ENCODE peak calls at places on chromosomes 7 and 10, in four cellular contexts. C is A549, O is K562, S is H1. N is an unnamed sample.

GRCh38 chr7:108529341-108529740 is 3.4 kb upstream of the PNPLA8 start:
- DNase-seq in C (no peak), S (no peak), O (no peak), N (no peak)

GRCh38 chr7:50359995-50360925 is 55.7 kb downstream of the IKZF1 start:
- DNase-seq in C (no peak), O (peak), S (no peak), N (no peak)

GRCh38 chr10:50578949-50579348 is 44.8 kb downstream of the SGMS1 start:
- DNase-seq in C (no peak), O (no peak), S (no peak), N (no peak)

GRCh38 chr10:26391701-26392695 is 46.1 kb upstream of the APBB1IP start:
- DNase-seq in O (no peak), C (no peak), S (no peak), N (no peak)

GRCh38 chr10:97278491-97278989 is 13.9 kb downstream of the ARHGAP19 start:
- DNase-seq in C (peak), S (no peak), O (peak), N (peak)

GRCh38 chr7:148697256-148697841 is 1.4 kb upstream of the CUL1 start:
- DNase-seq in S (no peak), C (no peak), O (no peak), N (no peak)

GRCh38 chr10:60417898-60418297 is 28.2 kb upstream of the ANK3 start:
- DNase-seq in C (no peak), S (no peak), O (no peak), N (no peak)

GRCh38 chr10:90846746-90847145 is 11.1 kb downstream of the HTR7 start:
- DNase-seq in S (no peak), O (no peak), C (no peak), N (no peak)

GRCh38 chr7:101488826-101489572 is 126.3 kb downstream of the COL26A1 start:
- DNase-seq in O (no peak), C (peak), S (no peak), N (no peak)

GRCh38 chr7:29793507-29793906 is 12.8 kb upstream of the WIPF3 start:
- DNase-seq in S (no peak), C (no peak), O (peak), N (no peak)

GRCh38 chr10:94005050-94005449 is 11.3 kb downstream of the PLCE1 start:
- DNase-seq in O (no peak), C (no peak), S (no peak), N (no peak)

GRCh38 chr10:14588084-14588937 is 186.4 kb downstream of the FAM107B start:
- DNase-seq in S (no peak), O (no peak), C (peak), N (peak)

GRCh38 chr7:84139986-84140729 is 54.4 kb downstream of the SEMA3A start:
- DNase-seq in S (no peak), O (no peak), C (no peak), N (peak)

GRCh38 chr7:80348221-80348620 is 163.6 kb downstream of the GNAT3 start:
- DNase-seq in C (no peak), O (no peak), S (no peak), N (no peak)

GRCh38 chr10:62479523-62479922 is 105.4 kb downstream of the ZNF365 start:
- DNase-seq in O (no peak), S (no peak), C (no peak), N (no peak)

GRCh38 chr10:44261296-44261695 is 123.6 kb downstream of the CXCL12 start:
- DNase-seq in S (no peak), O (no peak), C (no peak), N (no peak)

GRCh38 chr10:77313066-77313750 is 324.4 kb downstream of the KCNMA1 start:
- DNase-seq in C (no peak), S (no peak), O (no peak), N (no peak)

GRCh38 chr10:52566471-52567246 is 205.9 kb downstream of the MBL2 start:
- DNase-seq in O (no peak), C (peak), S (no peak), N (peak)

GRCh38 chr10:132623996-132624846 is 86.6 kb downstream of the INPP5A start:
- DNase-seq in S (no peak), O (no peak), C (no peak), N (no peak)

GRCh38 chr10:67864560-67865371 is 19.7 kb upstream of the SIRT1 start:
- DNase-seq in C (no peak), S (no peak), O (no peak), N (no peak)

GRCh38 chr7:55132890-55133551 is 114.2 kb downstream of the EGFR start:
- DNase-seq in S (no peak), C (peak), O (no peak), N (peak)

GRCh38 chr10:125611216-125611615 is 71.7 kb downstream of the TEX36 start:
- DNase-seq in O (no peak), S (no peak), C (no peak), N (no peak)

GRCh38 chr10:125606406-125606805 is 76.6 kb downstream of the TEX36 start:
- DNase-seq in C (no peak), S (no peak), O (no peak), N (no peak)

GRCh38 chr10:125605167-125605566 is 77.8 kb downstream of the TEX36 start:
- DNase-seq in C (no peak), S (no peak), O (peak), N (no peak)

GRCh38 chr10:125608474-125608873 is 74.5 kb downstream of the TEX36 start:
- DNase-seq in O (no peak), C (no peak), S (no peak), N (no peak)

DNA sequence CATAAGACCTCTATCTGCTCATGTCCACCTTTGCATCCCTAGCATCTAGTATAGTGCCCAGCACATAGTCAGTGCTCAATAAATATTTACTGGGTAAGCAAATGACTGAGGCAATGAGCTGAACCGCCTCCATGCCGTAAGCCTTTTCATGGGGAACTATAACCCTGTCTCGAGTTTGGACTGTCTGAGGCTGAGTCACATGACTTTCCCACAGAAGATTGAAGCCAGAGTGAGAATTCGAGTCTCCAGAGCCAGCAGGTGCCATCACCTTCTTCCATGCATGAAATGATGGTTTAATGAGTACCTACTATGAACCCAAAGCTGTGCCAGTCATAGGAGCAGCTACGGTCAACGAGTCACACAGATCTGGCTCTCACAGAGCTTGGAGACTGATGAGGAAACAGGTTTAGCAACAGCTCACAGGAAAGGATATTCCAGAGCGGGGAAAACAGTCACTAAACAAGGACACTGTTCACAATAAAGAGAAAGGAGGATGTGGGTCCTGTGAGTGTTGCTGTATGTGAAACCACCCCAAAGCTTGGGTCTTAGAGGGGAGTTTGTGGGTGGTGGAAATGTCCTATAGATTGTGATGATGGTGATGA is 75.2 kb downstream of the TEX36 start:
- DNase-seq in O (no peak), S (no peak), C (no peak), N (no peak)
- TF ChIP-seq USF2 in O (no peak), S (no peak), C (no peak), N (no peak)

GRCh38 chr10:117260094-117260493 is 19.2 kb downstream of the SLC18A2 start:
- DNase-seq in C (no peak), O (no peak), S (no peak), N (no peak)
- TF ChIP-seq PHF8 in C (no peak), O (no peak), S (no peak), N (no peak)

GRCh38 chr7:96040250-96040772 is 268.0 kb downstream of the DYNC1I1 start:
- DNase-seq in O (no peak), S (no peak), C (no peak), N (no peak)
- TF ChIP-seq USF2 in O (no peak), S (no peak), C (no peak), N (no peak)

DNA sequence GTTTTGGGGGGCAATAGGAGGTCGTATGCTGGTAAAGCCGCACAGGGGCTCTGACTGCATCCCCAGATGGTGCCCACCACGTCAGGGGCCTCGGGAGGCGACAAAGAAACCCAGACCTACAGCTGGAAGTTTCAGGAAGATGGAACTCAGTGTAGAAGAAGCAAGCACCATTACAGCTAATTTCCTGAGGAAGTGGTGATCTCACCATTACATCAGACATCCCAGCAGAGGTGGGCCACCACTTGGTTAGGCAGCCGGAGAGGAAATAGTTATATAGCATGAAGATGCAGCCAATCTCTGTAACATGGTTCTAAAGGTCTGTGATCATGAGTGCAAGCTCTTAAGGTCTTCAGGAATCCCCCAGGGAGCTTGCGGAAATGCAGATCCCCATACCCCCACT is 127.3 kb upstream of the PCBD1 start:
- DNase-seq in O (no peak), S (no peak), C (no peak), N (no peak)
- TF ChIP-seq PHF8 in O (no peak), S (no peak), C (no peak), N (no peak)

GRCh38 chr10:87750001-87750651 is 67.9 kb downstream of the ATAD1 start:
- DNase-seq in C (no peak), O (no peak), S (no peak), N (no peak)
- TF ChIP-seq USF2 in C (no peak), O (no peak), S (no peak), N (no peak)

DNA sequence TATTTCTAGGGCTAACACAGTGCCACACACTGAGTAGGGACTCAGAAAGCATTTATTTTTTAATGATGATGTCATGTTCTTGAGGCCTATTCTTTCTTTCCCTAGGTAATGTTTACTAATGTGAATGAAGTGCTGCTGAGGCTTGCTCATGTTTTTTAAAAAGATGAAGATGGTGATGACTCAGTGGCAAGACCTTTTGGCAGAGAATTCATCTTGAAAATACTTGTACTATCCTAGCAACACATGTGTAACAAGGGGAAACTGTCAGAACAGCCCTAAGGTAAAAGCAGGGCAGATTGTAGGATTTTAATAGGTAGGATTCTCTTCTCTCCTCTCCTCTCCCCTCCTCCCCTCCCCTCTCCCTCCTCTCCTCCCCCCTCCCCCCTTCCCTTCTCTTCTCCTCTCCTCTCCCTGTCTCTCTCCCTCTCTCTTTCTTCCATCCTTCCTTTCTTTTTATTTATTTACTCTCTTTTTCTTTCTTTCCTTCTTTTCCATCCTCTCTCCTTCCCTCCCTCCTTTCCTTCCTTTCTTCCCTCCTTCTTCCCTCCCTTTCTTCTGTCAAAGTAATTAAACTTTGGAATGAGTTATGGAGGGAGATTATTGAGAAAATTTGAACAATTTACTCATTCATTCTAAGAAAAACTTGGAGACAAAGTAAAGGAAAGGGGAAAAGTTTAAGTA is 75.3 kb downstream of the ZNF92 start:
- DNase-seq in O (no peak), S (no peak), C (peak), N (no peak)
- TF ChIP-seq PHF8 in O (no peak), S (no peak), C (no peak), N (no peak)

GRCh38 chr10:4334076-4334475 is 491.9 kb upstream of the AKR1E2 start:
- DNase-seq in O (peak), C (no peak), S (no peak), N (no peak)

GRCh38 chr10:4334853-4335252 is 491.2 kb upstream of the AKR1E2 start:
- DNase-seq in O (no peak), C (no peak), S (no peak), N (no peak)

GRCh38 chr10:4331150-4331549 is 494.9 kb upstream of the AKR1E2 start:
- DNase-seq in C (no peak), O (no peak), S (no peak), N (no peak)

GRCh38 chr10:4333474-4333894 is 492.5 kb upstream of the AKR1E2 start:
- DNase-seq in S (no peak), C (no peak), O (no peak), N (no peak)

DNA sequence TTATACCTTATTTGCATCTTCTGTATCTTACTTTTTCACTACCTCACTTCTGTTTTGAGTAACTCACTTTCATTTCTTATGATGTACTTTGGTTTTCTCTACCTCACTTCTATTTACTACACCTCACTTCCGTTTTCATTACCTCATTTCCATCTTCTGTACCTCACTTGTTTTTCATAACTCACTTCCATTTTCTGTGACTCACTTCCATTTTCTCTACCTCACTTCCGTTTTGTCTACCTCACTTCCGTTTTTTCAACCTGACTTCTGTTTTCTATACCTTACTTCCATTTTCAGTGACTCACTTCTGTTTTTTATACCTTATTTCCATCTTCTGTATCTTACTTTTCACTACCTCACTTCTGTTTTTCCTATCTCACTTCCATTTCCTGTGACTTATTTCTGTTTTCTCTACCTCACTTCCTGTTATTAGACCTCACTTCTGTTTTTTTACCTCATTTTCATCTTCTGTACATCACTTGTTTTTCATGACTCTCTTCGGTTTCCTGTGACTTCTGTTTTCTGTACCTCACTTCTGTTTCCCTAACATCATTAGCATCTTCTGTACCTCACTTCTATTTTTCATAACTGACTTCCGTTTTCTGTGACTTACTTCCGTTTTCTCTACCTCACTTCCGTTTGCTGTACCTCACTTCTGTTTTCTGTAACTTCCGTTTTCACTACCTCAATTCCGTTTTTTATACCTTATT is 493.1 kb upstream of the AKR1E2 start:
- DNase-seq in C (no peak), O (no peak), S (no peak), N (no peak)
- TF ChIP-seq USF2 in C (no peak), O (no peak), S (no peak), N (no peak)

DNA sequence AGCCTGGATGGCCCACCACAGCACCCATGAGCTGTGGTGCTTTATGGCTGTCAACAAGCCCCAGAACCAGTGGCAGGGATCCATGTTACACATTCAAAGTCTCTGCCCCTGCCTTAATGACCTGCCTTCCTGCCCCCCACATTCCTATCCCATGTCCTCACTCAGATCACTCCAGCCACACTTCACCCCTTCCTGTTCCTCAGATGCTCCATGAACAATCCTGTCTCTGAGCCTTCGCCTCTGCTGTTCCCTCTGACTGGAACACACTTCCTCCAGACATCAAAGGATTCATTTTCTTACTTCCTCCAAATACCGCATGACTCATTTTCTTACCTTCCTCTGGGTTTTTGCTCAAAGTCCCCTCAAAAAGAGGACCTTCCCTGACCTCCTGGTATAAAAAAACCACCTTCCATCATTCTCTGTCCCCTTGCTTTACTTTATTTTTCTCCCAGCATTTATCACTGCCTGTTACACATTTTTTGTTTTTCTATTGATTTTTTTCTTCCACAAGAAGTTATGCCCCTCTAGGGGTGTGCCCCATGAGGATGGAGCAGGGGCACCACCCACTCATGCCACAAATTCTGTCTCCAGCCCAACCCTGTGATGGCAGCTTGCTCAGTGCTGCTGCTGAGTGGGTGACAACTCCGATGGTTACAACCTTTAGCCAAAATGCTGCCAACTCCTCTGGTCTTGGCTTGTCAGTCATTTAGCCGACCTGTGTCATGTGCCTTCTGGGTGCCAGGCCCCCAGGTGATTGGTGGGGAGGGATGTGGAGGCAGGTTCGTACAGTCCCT is 18.2 kb downstream of the COL13A1 start:
- DNase-seq in S (no peak), C (no peak), O (no peak), N (no peak)
- TF ChIP-seq PHF8 in S (no peak), C (no peak), O (no peak), N (no peak)

GRCh38 chr10:86411852-86412550 is 45.4 kb upstream of the GRID1 start:
- DNase-seq in C (no peak), S (no peak), O (no peak), N (no peak)
- TF ChIP-seq USF2 in C (no peak), S (no peak), O (no peak), N (no peak)

N was measured in HepG2.